ENCODE peak calls at places on chromosomes 3 and 15, in six cellular contexts. U is dorsolateral prefrontal cortex; F is HL-60; X is coronary artery; S is pancreas; A is Jurkat, Clone E6-1. J is an unnamed sample.
A peak's percentile ranks its signal among the peaks of the same experiment; 100 is the strongest.

GRCh38 chr3:188577539-188577938 is 423.6 kb downstream of the LPP start:
- DNase-seq in A (no peak), S (no peak), F (no peak), U (no peak), X (no peak), J (no peak)

GRCh38 chr3:64048631-64049061 is 25.4 kb upstream of the PSMD6 start:
- DNase-seq in U (no peak), X (no peak), S (no peak), F (peak; percentile 60), A (no peak), J (peak; percentile 28)

GRCh38 chr3:129609591-129610169 is 3.2 kb upstream of the PLXND1 start:
- DNase-seq in S (no peak), U (no peak), A (no peak), X (no peak), F (no peak), J (peak; percentile 61)

GRCh38 chr15:52214553-52214952 is 23.4 kb upstream of the GNB5 start:
- DNase-seq in F (no peak), U (no peak), A (no peak), S (no peak), X (no peak), J (no peak)

GRCh38 chr3:24359645-24360462 is 134.8 kb downstream of the THRB start:
- DNase-seq in A (no peak), U (no peak), F (no peak), X (no peak), S (no peak), J (no peak)

GRCh38 chr15:99509686-99510461 is 55.9 kb upstream of the MEF2A start:
- DNase-seq in F (peak; percentile 72), U (no peak), X (no peak), A (no peak), S (no peak), J (no peak)

GRCh38 chr3:151926956-151927355 is 53.5 kb downstream of the SUCNR1 start:
- DNase-seq in A (no peak), F (no peak), U (no peak), S (no peak), X (no peak), J (peak; percentile 79)

GRCh38 chr15:89765694-89766093 is 10.4 kb upstream of the MESP2 start:
- DNase-seq in A (no peak), U (no peak), X (no peak), S (no peak), F (no peak), J (no peak)

GRCh38 chr3:126107203-126107939 is 23.4 kb upstream of the SLC41A3 start:
- DNase-seq in U (peak; percentile 14), F (no peak), X (peak; percentile 55), A (peak; percentile 67), S (no peak), J (no peak)

GRCh38 chr3:94246136-94246535 is 183.3 kb downstream of the NSUN3 start:
- DNase-seq in A (no peak), F (no peak), X (no peak), U (no peak), S (no peak), J (no peak)

DNA sequence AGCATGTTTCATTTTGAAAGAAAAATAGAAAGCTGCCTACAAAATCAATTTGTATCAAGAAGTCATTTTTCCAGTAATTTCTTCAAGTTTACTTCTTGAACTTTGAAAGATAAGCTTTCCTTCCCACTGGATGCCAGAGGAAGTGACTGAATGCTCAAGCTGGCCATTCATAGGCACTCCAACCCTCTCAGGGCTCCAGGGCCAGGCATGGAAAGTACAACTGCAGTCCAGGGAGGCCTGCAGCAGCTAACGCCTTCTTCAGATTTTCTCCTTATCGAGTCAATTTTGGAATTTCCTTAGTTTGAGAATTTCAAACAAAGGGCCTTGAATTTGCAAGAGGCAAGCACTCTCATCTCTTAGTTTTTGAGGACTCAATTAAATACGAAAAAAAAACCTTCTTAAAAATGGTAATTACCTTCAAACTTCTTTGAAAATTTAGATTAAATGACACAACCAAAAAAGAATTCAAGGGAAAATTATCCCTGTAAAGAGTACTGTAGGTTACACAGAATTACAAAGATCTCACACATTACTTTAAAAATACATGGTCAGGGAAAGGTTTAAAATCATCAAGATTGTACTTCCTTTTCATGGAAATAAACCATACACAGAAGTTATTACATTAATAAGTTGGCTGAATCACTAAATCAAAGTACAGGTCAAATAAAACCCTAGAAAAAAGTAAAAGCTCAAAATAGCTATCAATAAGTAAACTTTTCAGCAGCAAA is 2.5 kb downstream of the UBP1 start:
- DNase-seq in S (no peak), A (no peak), U (no peak), X (no peak), F (no peak), J (peak; percentile 72)
- H3K4me3 ChIP-seq in S (no peak overlapping the region), A (peak overlapping the region; percentile 96), U (peak overlapping the region; percentile 89), X (peak overlapping the region; percentile 99), F (peak overlapping the region; percentile 88), J (peak overlapping the region; percentile 87)

DNA sequence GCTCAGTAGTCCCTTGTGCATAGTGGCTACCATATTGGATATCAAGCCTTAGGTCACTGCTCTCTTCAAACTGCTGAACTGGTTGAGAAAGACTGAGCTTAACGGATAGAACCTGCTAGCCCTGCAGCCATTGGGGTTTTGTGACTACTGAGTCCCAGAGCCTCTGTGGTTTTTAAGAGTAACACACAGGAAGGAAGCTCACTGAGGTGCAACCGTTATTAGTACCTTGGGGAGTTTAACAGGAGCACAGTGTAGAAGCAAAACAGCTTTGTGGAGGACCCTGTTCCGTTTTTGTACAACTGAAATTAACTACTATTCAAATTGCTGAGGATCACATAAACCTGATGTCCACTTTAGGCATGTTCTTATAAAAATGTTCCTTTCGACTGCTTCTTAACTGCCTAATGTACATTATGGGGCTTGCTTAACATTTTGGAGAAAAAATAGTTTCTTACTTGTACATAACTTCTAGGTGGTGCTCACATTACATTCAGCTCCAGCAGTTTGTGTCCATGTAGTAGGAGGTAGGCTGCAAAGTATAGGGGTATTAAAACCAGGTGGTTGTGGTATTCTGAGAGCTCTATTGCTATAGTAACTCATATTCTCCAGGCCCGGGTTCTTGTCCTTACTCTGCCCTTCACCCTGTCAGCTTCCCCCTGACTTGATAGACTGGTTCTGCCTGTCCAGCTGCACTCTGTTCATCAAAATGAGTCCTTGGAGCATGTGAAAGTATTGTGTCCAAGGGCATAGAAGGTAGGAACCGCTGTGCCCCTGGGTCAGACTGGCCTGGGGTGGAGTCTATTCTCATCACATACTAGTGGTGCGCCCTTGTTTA is 17.3 kb downstream of the PXK start:
- DNase-seq in F (peak; percentile 94), S (no peak), X (no peak), U (no peak), A (peak; percentile 92), J (no peak)
- H3K4me3 ChIP-seq in F (no peak overlapping the region), S (no peak overlapping the region), X (no peak overlapping the region), U (no peak overlapping the region), A (peak overlapping the region; percentile 29), J (no peak overlapping the region)

GRCh38 chr3:72725229-72725628 is 123.0 kb downstream of the SHQ1 start:
- DNase-seq in F (no peak), S (no peak), A (no peak), U (no peak), X (no peak), J (no peak)

GRCh38 chr3:72724070-72724469 is 124.2 kb downstream of the SHQ1 start:
- DNase-seq in X (no peak), F (no peak), A (no peak), U (no peak), S (no peak), J (no peak)

GRCh38 chr3:72721696-72722381 is 126.4 kb downstream of the SHQ1 start:
- DNase-seq in F (no peak), U (no peak), X (no peak), A (no peak), S (no peak), J (no peak)

GRCh38 chr3:72719137-72719536 is 129.1 kb downstream of the SHQ1 start:
- DNase-seq in X (no peak), U (no peak), S (no peak), A (no peak), F (no peak), J (no peak)

DNA sequence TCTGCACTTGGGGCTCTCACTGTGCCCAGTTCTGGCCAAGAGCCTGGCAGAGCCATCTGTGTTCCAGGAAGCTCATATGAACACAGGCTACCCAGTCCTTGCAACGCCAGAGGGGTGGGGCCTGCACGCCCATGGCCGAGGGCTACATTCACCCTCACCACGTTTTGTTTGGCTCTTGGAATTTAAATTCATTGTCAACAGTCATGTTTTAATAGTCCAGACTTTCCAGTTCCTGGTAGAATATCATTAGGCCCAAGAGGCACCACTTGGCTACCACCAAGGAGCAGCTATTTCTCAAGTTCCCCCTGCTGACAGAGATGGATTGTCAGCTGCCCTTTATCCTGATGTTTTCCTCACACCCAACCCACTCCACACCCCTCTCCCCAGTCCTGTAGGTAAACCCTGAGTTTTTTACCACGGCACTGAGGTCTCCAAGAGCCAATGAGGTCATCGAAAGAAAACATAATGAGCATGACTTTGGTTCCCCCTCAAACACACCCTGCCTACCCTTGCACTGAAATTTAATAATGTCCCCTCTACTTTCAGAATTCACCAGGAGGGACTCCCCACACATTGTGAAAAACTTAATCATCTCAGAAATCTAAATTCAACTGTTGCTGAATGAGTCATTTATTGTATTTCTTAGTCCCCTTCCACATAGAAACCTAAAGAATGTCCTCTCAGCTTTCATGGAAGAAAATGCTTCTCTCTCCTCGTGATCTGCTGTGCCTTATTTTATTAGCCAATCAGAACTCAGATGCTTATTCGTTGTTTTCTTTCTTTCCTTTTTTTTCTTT is 125.1 kb downstream of the SHQ1 start:
- DNase-seq in X (no peak), U (peak; percentile 64), A (no peak), S (no peak), F (no peak), J (peak; percentile 77)
- H3K4me3 ChIP-seq in X (no peak overlapping the region), U (no peak overlapping the region), A (no peak overlapping the region), S (no peak overlapping the region), F (no peak overlapping the region), J (no peak overlapping the region)

GRCh38 chr15:67850995-67851535 is 11.2 kb upstream of the RNU6-1 start:
- DNase-seq in U (no peak), A (no peak), S (no peak), F (peak; percentile 87), X (no peak), J (peak; percentile 47)
- H3K4me3 ChIP-seq in U (no peak overlapping the region), A (no peak overlapping the region), S (no peak overlapping the region), F (no peak overlapping the region), X (no peak overlapping the region), J (no peak overlapping the region)

GRCh38 chr3:17135696-17136095 is 250.9 kb downstream of the PLCL2 start:
- DNase-seq in A (no peak), X (no peak), S (no peak), F (no peak), U (no peak), J (no peak)
- H3K4me3 ChIP-seq in A (no peak overlapping the region), X (no peak overlapping the region), S (no peak overlapping the region), F (no peak overlapping the region), U (no peak overlapping the region), J (no peak overlapping the region)

GRCh38 chr3:10505050-10505790 is at the start of gene ATP2B2:
- DNase-seq in X (no peak), F (no peak), S (no peak), A (no peak), U (no peak), J (no peak)

GRCh38 chr3:10502185-10502880 is 3.1 kb downstream of the ATP2B2 start:
- DNase-seq in X (no peak), U (no peak), A (no peak), S (no peak), F (peak; percentile 4), J (no peak)

GRCh38 chr3:10505791-10506585 is 602 bp upstream of the ATP2B2 start:
- DNase-seq in F (no peak), X (no peak), S (no peak), A (no peak), U (no peak), J (no peak)

GRCh38 chr3:10503217-10503796 is 2.1 kb downstream of the ATP2B2 start:
- DNase-seq in X (no peak), S (no peak), F (no peak), U (no peak), A (no peak), J (no peak)

GRCh38 chr3:10504161-10505049 is 981 bp downstream of the ATP2B2 start:
- DNase-seq in U (no peak), X (no peak), A (no peak), S (no peak), F (no peak), J (no peak)
- H3K4me3 ChIP-seq in U (peak overlapping the region; percentile 60), X (peak overlapping the region; percentile 66), A (no peak overlapping the region), S (no peak overlapping the region), F (no peak overlapping the region), J (no peak overlapping the region)

J was measured in choroid plexus epithelial cell.